ENCODE peak calls at places on chromosomes 5 and 9, in four cellular contexts. Z is activated CD8-positive, alpha-beta T cell treated with anti-CD3 and anti-CD28 coated beads for 36 hours; I is A549; W is stimulated activated CD8-positive, alpha-beta memory T cell treated with anti-CD3 and anti-CD28 coated beads, Interleukin-4, amount 100 ng/mL, for 48 hours. J is an unnamed sample.

GRCh38 chr5:176670449-176670848 is 23.2 kb downstream of the TSPAN17 start:
- DNase-seq in Z (no peak), W (no peak), I (no peak), J (no peak)

GRCh38 chr5:148697177-148697820 is 43.0 kb upstream of the HTR4 start:
- DNase-seq in W (no peak), Z (no peak), I (no peak), J (no peak)

GRCh38 chr5:137621861-137622823 is 113.7 kb downstream of the KLHL3 start:
- DNase-seq in W (no peak), I (no peak), Z (no peak), J (no peak)

GRCh38 chr9:80811003-80811402 is 878.3 kb downstream of the TLE1 start:
- DNase-seq in I (no peak), W (no peak), Z (no peak), J (no peak)

GRCh38 chr5:38790891-38791290 is 54.9 kb upstream of the OSMR start:
- DNase-seq in Z (no peak), I (no peak), W (no peak), J (no peak)

GRCh38 chr5:6603643-6604042 is 29.2 kb downstream of the NSUN2 start:
- DNase-seq in I (no peak), Z (no peak), W (no peak), J (no peak)

GRCh38 chr5:9888517-9888916 is 258.4 kb upstream of the TAS2R1 start:
- DNase-seq in W (no peak), Z (no peak), I (no peak), J (no peak)

GRCh38 chr5:160183075-160183474 is 46.2 kb upstream of the FABP6 start:
- DNase-seq in W (no peak), Z (no peak), I (no peak), J (no peak)

GRCh38 chr5:31393126-31393525 is 138.8 kb downstream of the DROSHA start:
- DNase-seq in W (no peak), Z (no peak), I (no peak), J (no peak)

GRCh38 chr9:112921549-112921948 is 30.9 kb upstream of the SLC46A2 start:
- DNase-seq in I (peak), W (no peak), Z (no peak), J (no peak)

GRCh38 chr5:133715622-133716021 is 103.3 kb upstream of the FSTL4 start:
- DNase-seq in I (no peak), W (no peak), Z (no peak), J (no peak)

GRCh38 chr5:125446986-125447385 is 700.5 kb upstream of the ZNF608 start:
- DNase-seq in Z (no peak), I (peak), W (no peak), J (no peak)

GRCh38 chr9:16243798-16244197 is 626.7 kb downstream of the BNC2 start:
- DNase-seq in I (no peak), Z (no peak), W (no peak), J (no peak)

GRCh38 chr5:78547731-78548189 is 100.8 kb downstream of the LHFPL2 start:
- DNase-seq in I (no peak), Z (no peak), W (no peak), J (no peak)

GRCh38 chr9:17906204-17906840 is 327.5 kb downstream of the SH3GL2 start:
- DNase-seq in W (no peak), Z (no peak), I (no peak), J (peak)

GRCh38 chr9:92463989-92464388 is 18.3 kb downstream of the ASPN start:
- DNase-seq in I (peak), W (no peak), Z (no peak), J (no peak)

GRCh38 chr5:165630211-165630866 is 2124.9 kb downstream of the MAT2B start:
- DNase-seq in Z (peak), W (peak), I (peak), J (peak)

GRCh38 chr5:135245521-135246499 is 153.2 kb downstream of the MACROH2A1 start:
- DNase-seq in I (peak), W (peak), Z (no peak), J (no peak)

GRCh38 chr5:57778528-57779175 is 296.0 kb upstream of the ACTBL2 start:
- DNase-seq in W (no peak), I (peak), Z (no peak), J (no peak)

GRCh38 chr5:91541696-91542095 is 158.6 kb upstream of the ARRDC3 start:
- DNase-seq in W (no peak), I (peak), Z (no peak), J (no peak)